ENCODE peak calls at places on chromosomes 5 and 9, in five cellular contexts. V is AG04449; Q is choroid plexus epithelial cell; F is heart left ventricle; E is CD8-positive, alpha-beta T cell. D is an unnamed sample.

GRCh38 chr5:54993318-54993717 is 7.9 kb upstream of the ESM1 start:
- DNase-seq in F (no peak), V (no peak), Q (peak; percentile 70), E (no peak), D (no peak)

GRCh38 chr5:116242363-116242762 is 157.5 kb downstream of the COMMD10 start:
- DNase-seq in Q (peak; percentile 74), E (no peak), F (no peak), V (no peak), D (no peak)

GRCh38 chr9:69970001-69970531 is 73.6 kb upstream of the MAMDC2 start:
- DNase-seq in E (no peak), F (no peak), V (no peak), Q (no peak), D (no peak)

GRCh38 chr5:53730938-53731337 is 170.5 kb downstream of the NDUFS4 start:
- DNase-seq in V (no peak), E (no peak), F (no peak), Q (no peak), D (no peak)

GRCh38 chr5:132238169-132238744 is 10.6 kb upstream of the P4HA2 start:
- DNase-seq in F (peak; percentile 73), E (peak; percentile 45), V (no peak), Q (peak; percentile 81), D (peak; percentile 58)

GRCh38 chr9:97502222-97502983 is 937 bp downstream of the TMOD1 start:
- DNase-seq in V (no peak), E (no peak), Q (no peak), F (peak; percentile 68), D (no peak)

GRCh38 chr5:179260324-179261070 is 84.8 kb downstream of the ADAMTS2 start:
- DNase-seq in F (no peak), E (no peak), Q (no peak), V (no peak), D (no peak)

GRCh38 chr5:81239613-81240012 is 6.5 kb downstream of the CKMT2 start:
- DNase-seq in Q (peak; percentile 21), F (no peak), V (no peak), E (no peak), D (no peak)

GRCh38 chr5:107808671-107809137 is 138.0 kb upstream of the EFNA5 start:
- DNase-seq in V (no peak), Q (peak; percentile 38), F (no peak), E (no peak), D (no peak)

GRCh38 chr5:78490709-78491485 is 130.5 kb downstream of the SCAMP1 start:
- DNase-seq in V (no peak), F (no peak), Q (no peak), E (no peak), D (peak; percentile 75)

GRCh38 chr5:34655354-34655991 is 655 bp upstream of the RAI14 start:
- DNase-seq in F (no peak), V (peak; percentile 78), E (no peak), Q (peak; percentile 93), D (peak; percentile 84)

GRCh38 chr5:173556142-173557028 is 60.1 kb downstream of the BOD1 start:
- DNase-seq in V (no peak), F (no peak), E (no peak), Q (no peak), D (no peak)

DNA sequence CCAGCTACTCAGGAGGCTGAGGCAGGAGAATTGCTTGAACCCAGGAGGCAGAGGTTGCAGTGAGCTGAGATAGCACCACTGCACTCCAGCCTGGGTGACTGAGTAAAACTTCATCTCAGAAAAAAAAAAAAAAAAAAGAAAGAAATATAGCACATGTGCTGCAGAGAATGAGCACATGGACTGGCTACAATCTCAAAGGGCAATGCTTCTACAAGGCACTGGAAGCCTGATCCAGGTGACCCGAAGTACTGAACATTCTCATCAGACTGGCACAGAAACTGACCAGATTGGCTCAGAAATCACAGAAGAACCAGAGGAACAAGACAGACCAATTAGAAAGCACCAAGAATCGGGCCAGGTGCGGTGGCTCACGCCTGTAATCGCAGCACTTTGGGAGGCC is 4.8 kb downstream of the DYNC2I2 start:
- DNase-seq in Q (no peak), V (no peak), E (no peak), F (no peak), D (no peak)
- H3K4me3 ChIP-seq in Q (no peak overlapping the region), V (no peak overlapping the region), E (no peak overlapping the region), F (no peak overlapping the region), D (no peak overlapping the region)

DNA sequence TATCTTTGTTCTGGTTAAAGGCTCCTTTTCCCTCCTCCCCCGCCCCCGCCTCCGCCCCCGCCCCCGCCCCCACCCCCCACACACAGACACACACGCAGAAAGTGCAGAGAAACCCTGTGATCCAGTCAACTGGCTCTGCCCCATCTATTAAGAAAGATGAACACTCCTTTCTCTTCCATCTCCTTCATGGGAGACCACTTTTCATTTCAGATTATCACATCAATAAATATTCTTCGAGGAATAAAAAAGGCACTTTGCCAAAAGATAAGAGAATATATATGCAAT is 127.0 kb downstream of the TMEM161B start:
- DNase-seq in Q (no peak), E (no peak), V (no peak), F (no peak), D (no peak)
- H3K4me3 ChIP-seq in Q (peak overlapping the region; percentile 28), E (peak overlapping the region; percentile 1), V (peak overlapping the region; percentile 44), F (peak overlapping the region; percentile 60), D (peak overlapping the region; percentile 21)

GRCh38 chr9:124206391-124206790 is 51.4 kb upstream of the NEK6 start:
- DNase-seq in Q (no peak), F (no peak), V (no peak), E (no peak), D (no peak)
- H3K4me3 ChIP-seq in Q (no peak overlapping the region), F (no peak overlapping the region), V (no peak overlapping the region), E (no peak overlapping the region), D (no peak overlapping the region)

GRCh38 chr9:101434990-101435389 is 584 bp downstream of the ALDOB start:
- DNase-seq in F (no peak), E (no peak), V (no peak), Q (no peak), D (no peak)
- H3K4me3 ChIP-seq in F (no peak overlapping the region), E (no peak overlapping the region), V (no peak overlapping the region), Q (no peak overlapping the region), D (no peak overlapping the region)